ENCODE peak calls at places on chromosomes 4 and X, in six cellular contexts. H is neuronal stem cell; R is activated naive CD8-positive, alpha-beta T cell treated with anti-CD3 and anti-CD28 coated beads, Interleukin-2, amount 50 U/mL, for 24 hours; O is NCI-H1930; Q is SK-N-MC; P is H4. V is an unnamed sample.

GRCh38 chr4:17941731-17942130 is 79.8 kb downstream of the LCORL start:
- DNase-seq in R (no peak), P (no peak), O (no peak), H (no peak), Q (no peak), V (no peak)

GRCh38 chr4:188714907-188715306 is 575.7 kb downstream of the TRIML1 start:
- DNase-seq in P (peak; percentile 7), O (no peak), H (no peak), R (no peak), Q (no peak), V (no peak)

GRCh38 chr4:48332661-48333060 is 8.7 kb upstream of the SLAIN2 start:
- DNase-seq in R (no peak), Q (no peak), P (no peak), H (no peak), O (no peak), V (no peak)

GRCh38 chrX:39779952-39780783 is 317.6 kb downstream of the BCOR start:
- DNase-seq in R (no peak), H (no peak), Q (no peak), O (no peak), P (no peak), V (no peak)

GRCh38 chr4:151990201-151990600 is 229.4 kb upstream of the GATB start:
- DNase-seq in Q (no peak), R (no peak), H (no peak), O (no peak), P (peak; percentile 48), V (no peak)

GRCh38 chr4:97994765-97995465 is 148.4 kb downstream of the STPG2 start:
- DNase-seq in H (no peak), R (no peak), Q (no peak), P (no peak), O (no peak), V (no peak)

GRCh38 chr4:71486550-71487323 is 147.9 kb downstream of the SLC4A4 start:
- DNase-seq in O (no peak), H (no peak), Q (no peak), P (no peak), R (no peak), V (no peak)

GRCh38 chr4:6372649-6373525 is 99.5 kb downstream of the PPP2R2C start:
- DNase-seq in O (peak; percentile 9), P (peak; percentile 47), R (no peak), Q (no peak), H (peak; percentile 17), V (peak; percentile 26)

GRCh38 chr4:137267024-137267423 is 265.3 kb downstream of the PCDH18 start:
- DNase-seq in H (no peak), R (no peak), P (no peak), O (no peak), Q (no peak), V (no peak)

GRCh38 chr4:110104661-110105060 is 93.8 kb downstream of the ELOVL6 start:
- DNase-seq in O (no peak), P (no peak), R (no peak), H (no peak), Q (no peak), V (no peak)

GRCh38 chr4:36165256-36166005 is 78.9 kb downstream of the ARAP2 start:
- DNase-seq in H (no peak), O (no peak), R (no peak), Q (peak; percentile 3), P (no peak), V (no peak)

GRCh38 chrX:130091976-130092522 is 18.2 kb downstream of the ELF4 start:
- DNase-seq in Q (no peak), H (no peak), O (no peak), P (no peak), R (peak; percentile 79), V (peak; percentile 93)

GRCh38 chrX:71619193-71619592 is 882 bp upstream of the CXCR3 start:
- DNase-seq in R (peak; percentile 67), Q (no peak), H (no peak), O (no peak), P (no peak), V (no peak)

GRCh38 chrX:20352504-20352903 is 85.8 kb upstream of the RPS6KA3 start:
- DNase-seq in O (no peak), H (no peak), P (no peak), R (no peak), Q (no peak), V (no peak)

V was measured in DND-41.